ENCODE peak calls at places on chromosomes 7 and 10, in four cellular contexts. One of them, this sample, is unnamed.

GRCh38 chr10:29186221-29186620 is 102.6 kb upstream of the LYZL1 start:
- DNase-seq in cardiac fibroblast: no peak
- DNase-seq in NCI-H2081 treated with DMSO at 0.1 percent for 48 hours: no peak
- DNase-seq in iPS-NIHi11: no peak
- DNase-seq in this sample: no peak

GRCh38 chr7:1169409-1170368 is 9.7 kb upstream of the ZFAND2A start:
- DNase-seq in NCI-H2081 treated with DMSO at 0.1 percent for 48 hours: no peak
- DNase-seq in iPS-NIHi11: peak
- DNase-seq in cardiac fibroblast: peak
- DNase-seq in this sample: peak

GRCh38 chr10:30637881-30638467 is 8.4 kb upstream of the LYZL2 start:
- DNase-seq in iPS-NIHi11: no peak
- DNase-seq in cardiac fibroblast: peak
- DNase-seq in NCI-H2081 treated with DMSO at 0.1 percent for 48 hours: no peak
- DNase-seq in this sample: no peak

GRCh38 chr10:97759157-97759980 is 12.4 kb downstream of the SFRP5 start:
- DNase-seq in iPS-NIHi11: peak
- DNase-seq in NCI-H2081 treated with DMSO at 0.1 percent for 48 hours: no peak
- DNase-seq in cardiac fibroblast: peak
- DNase-seq in this sample: peak

GRCh38 chr7:2143981-2144595 is 88.7 kb downstream of the MAD1L1 start:
- DNase-seq in NCI-H2081 treated with DMSO at 0.1 percent for 48 hours: no peak
- DNase-seq in iPS-NIHi11: no peak
- DNase-seq in cardiac fibroblast: no peak
- DNase-seq in this sample: no peak

GRCh38 chr10:130786365-130786966 is 525.1 kb downstream of the TCERG1L start:
- DNase-seq in iPS-NIHi11: no peak
- DNase-seq in cardiac fibroblast: no peak
- DNase-seq in NCI-H2081 treated with DMSO at 0.1 percent for 48 hours: no peak
- DNase-seq in this sample: no peak

GRCh38 chr10:47081264-47081663 is 170.0 kb downstream of the PTPN20 start:
- DNase-seq in NCI-H2081 treated with DMSO at 0.1 percent for 48 hours: no peak
- DNase-seq in cardiac fibroblast: no peak
- DNase-seq in iPS-NIHi11: no peak
- DNase-seq in this sample: no peak

GRCh38 chr7:113128028-113128427 is 9.7 kb upstream of the SMIM30 start:
- DNase-seq in cardiac fibroblast: peak
- DNase-seq in NCI-H2081 treated with DMSO at 0.1 percent for 48 hours: no peak
- DNase-seq in iPS-NIHi11: no peak
- DNase-seq in this sample: no peak

GRCh38 chr7:698515-699259 is 27.8 kb upstream of the DNAAF5 start:
- DNase-seq in iPS-NIHi11: no peak
- DNase-seq in NCI-H2081 treated with DMSO at 0.1 percent for 48 hours: no peak
- DNase-seq in cardiac fibroblast: no peak
- DNase-seq in this sample: no peak

GRCh38 chr7:137476937-137477336 is 133.4 kb upstream of the PTN start:
- DNase-seq in NCI-H2081 treated with DMSO at 0.1 percent for 48 hours: no peak
- DNase-seq in cardiac fibroblast: peak
- DNase-seq in iPS-NIHi11: no peak
- DNase-seq in this sample: no peak

GRCh38 chr7:98354511-98355249 is 46.2 kb downstream of the BAIAP2L1 start:
- DNase-seq in iPS-NIHi11: peak
- DNase-seq in cardiac fibroblast: peak
- DNase-seq in NCI-H2081 treated with DMSO at 0.1 percent for 48 hours: no peak
- DNase-seq in this sample: no peak

GRCh38 chr10:3433988-3434387 is 261.4 kb upstream of the PITRM1 start:
- DNase-seq in iPS-NIHi11: no peak
- DNase-seq in NCI-H2081 treated with DMSO at 0.1 percent for 48 hours: no peak
- DNase-seq in cardiac fibroblast: no peak
- DNase-seq in this sample: no peak

GRCh38 chr7:6631605-6632004 is 5.5 kb upstream of the ZNF316 start:
- DNase-seq in cardiac fibroblast: no peak
- DNase-seq in NCI-H2081 treated with DMSO at 0.1 percent for 48 hours: no peak
- DNase-seq in iPS-NIHi11: no peak
- DNase-seq in this sample: no peak

GRCh38 chr7:92758796-92759431 is 77.5 kb downstream of the CDK6 start:
- DNase-seq in iPS-NIHi11: no peak
- DNase-seq in cardiac fibroblast: no peak
- DNase-seq in NCI-H2081 treated with DMSO at 0.1 percent for 48 hours: no peak
- DNase-seq in this sample: no peak

GRCh38 chr10:18340496-18341051 is 200.3 kb downstream of the CACNB2 start:
- DNase-seq in NCI-H2081 treated with DMSO at 0.1 percent for 48 hours: no peak
- DNase-seq in iPS-NIHi11: no peak
- DNase-seq in cardiac fibroblast: peak
- DNase-seq in this sample: no peak

GRCh38 chr10:13865758-13866491 is 279.2 kb downstream of the PRPF18 start:
- DNase-seq in iPS-NIHi11: peak
- DNase-seq in cardiac fibroblast: peak
- DNase-seq in NCI-H2081 treated with DMSO at 0.1 percent for 48 hours: no peak
- DNase-seq in this sample: no peak

GRCh38 chr10:31197886-31198285 is 121.1 kb upstream of the ZEB1 start:
- DNase-seq in iPS-NIHi11: no peak
- DNase-seq in NCI-H2081 treated with DMSO at 0.1 percent for 48 hours: no peak
- DNase-seq in cardiac fibroblast: peak
- DNase-seq in this sample: no peak

GRCh38 chr7:93016085-93016471 is 101.7 kb downstream of the SAMD9 start:
- DNase-seq in iPS-NIHi11: no peak
- DNase-seq in cardiac fibroblast: peak
- DNase-seq in NCI-H2081 treated with DMSO at 0.1 percent for 48 hours: no peak
- DNase-seq in this sample: no peak

GRCh38 chr7:54398863-54399262 is 143.3 kb upstream of the VSTM2A start:
- DNase-seq in iPS-NIHi11: no peak
- DNase-seq in NCI-H2081 treated with DMSO at 0.1 percent for 48 hours: no peak
- DNase-seq in cardiac fibroblast: no peak
- DNase-seq in this sample: no peak

GRCh38 chr7:101733713-101734475 is 83.5 kb upstream of the CUX1 start:
- DNase-seq in cardiac fibroblast: peak
- DNase-seq in NCI-H2081 treated with DMSO at 0.1 percent for 48 hours: no peak
- DNase-seq in iPS-NIHi11: peak
- DNase-seq in this sample: no peak

GRCh38 chr10:103502849-103503660 is 9.6 kb downstream of the NEURL1 start:
- DNase-seq in NCI-H2081 treated with DMSO at 0.1 percent for 48 hours: no peak
- DNase-seq in cardiac fibroblast: no peak
- DNase-seq in iPS-NIHi11: no peak
- DNase-seq in this sample: no peak

GRCh38 chr7:129375221-129375938 is 58.9 kb upstream of the STRIP2 start:
- DNase-seq in iPS-NIHi11: no peak
- DNase-seq in cardiac fibroblast: no peak
- DNase-seq in NCI-H2081 treated with DMSO at 0.1 percent for 48 hours: no peak
- DNase-seq in this sample: no peak

GRCh38 chr10:71486465-71487114 is 89.9 kb downstream of the CDH23 start:
- DNase-seq in cardiac fibroblast: peak
- DNase-seq in iPS-NIHi11: peak
- DNase-seq in NCI-H2081 treated with DMSO at 0.1 percent for 48 hours: no peak
- DNase-seq in this sample: peak

GRCh38 chr7:94431203-94431602 is 36.5 kb downstream of the COL1A2 start:
- DNase-seq in cardiac fibroblast: no peak
- DNase-seq in iPS-NIHi11: no peak
- DNase-seq in NCI-H2081 treated with DMSO at 0.1 percent for 48 hours: no peak
- DNase-seq in this sample: no peak

GRCh38 chr10:72309290-72310240 is 35.8 kb downstream of the DDIT4 start:
- DNase-seq in cardiac fibroblast: peak
- DNase-seq in iPS-NIHi11: no peak
- DNase-seq in NCI-H2081 treated with DMSO at 0.1 percent for 48 hours: no peak
- DNase-seq in this sample: no peak

GRCh38 chr7:106070567-106071254 is 41.4 kb downstream of the SYPL1 start:
- DNase-seq in cardiac fibroblast: no peak
- DNase-seq in NCI-H2081 treated with DMSO at 0.1 percent for 48 hours: no peak
- DNase-seq in iPS-NIHi11: no peak
- DNase-seq in this sample: no peak